ENCODE peak calls at places on chromosomes 16 and 17, in nine cellular contexts. D is upper lobe of right lung; E is colonic mucosa; B is progenitor cell of endocrine pancreas; I is activated gamma-delta T cell treated with Interleukin-2 at 50 U/mL for 16 hours; F is breast epithelium; H is uterus; A is stimulated activated CD4-positive, alpha-beta T cell treated with anti-CD3 and anti-CD28 coated beads, Interleukin-12 subunit alpha, Interleukin-12 subunit beta, amount 100 ng/mL, for 24 hours; Y is left cardiac atrium. O is an unnamed sample.

GRCh38 chr17:47235506-47235905 is 18.1 kb upstream of the ITGB3 start:
- DNase-seq in I (no peak), D (no peak), Y (no peak), H (no peak), F (no peak), B (no peak), E (no peak), A (no peak), O (no peak)

GRCh38 chr17:74190154-74190553 is 13.3 kb upstream of the RPL38 start:
- DNase-seq in E (no peak), H (no peak), D (no peak), B (no peak), I (no peak), A (no peak), Y (no peak), F (no peak), O (peak)

GRCh38 chr17:13833921-13834320 is 232.2 kb upstream of the HS3ST3A1 start:
- DNase-seq in E (no peak), Y (no peak), A (no peak), I (no peak), B (no peak), H (no peak), F (no peak), D (no peak), O (no peak)

GRCh38 chr17:35298639-35299038 is 55.8 kb downstream of the SLFN5 start:
- DNase-seq in I (no peak), B (no peak), A (no peak), E (no peak), D (no peak), F (no peak), Y (no peak), H (no peak), O (no peak)

GRCh38 chr17:7513850-7514419 is 29.8 kb downstream of the POLR2A start:
- DNase-seq in H (no peak), B (no peak), Y (no peak), F (no peak), E (no peak), D (no peak), I (no peak), A (no peak), O (no peak)

GRCh38 chr17:50916026-50916707 is 50.0 kb upstream of the TOB1 start:
- DNase-seq in Y (no peak), F (no peak), D (no peak), A (no peak), I (no peak), E (no peak), H (no peak), B (no peak), O (no peak)

GRCh38 chr17:44555056-44555455 is 2.2 kb upstream of the FZD2 start:
- DNase-seq in A (no peak), H (no peak), I (no peak), D (no peak), E (no peak), F (no peak), Y (no peak), B (no peak), O (no peak)

GRCh38 chr16:84042308-84042878 is at the start of gene SLC38A8:
- DNase-seq in Y (no peak), E (no peak), B (no peak), F (no peak), H (no peak), D (peak), A (no peak), I (no peak), O (no peak)

GRCh38 chr17:57662021-57662420 is 83.1 kb downstream of the CCDC182 start:
- DNase-seq in Y (no peak), B (no peak), A (no peak), I (no peak), F (no peak), E (no peak), H (no peak), D (no peak), O (no peak)

GRCh38 chr17:57567278-57567677 is 177.8 kb downstream of the CCDC182 start:
- DNase-seq in F (no peak), A (no peak), H (no peak), I (no peak), B (no peak), Y (no peak), D (no peak), E (no peak), O (no peak)

GRCh38 chr17:46733837-46734516 is 84.5 kb downstream of the WNT3 start:
- DNase-seq in I (no peak), B (no peak), H (no peak), Y (no peak), F (no peak), E (no peak), A (no peak), D (no peak), O (no peak)

GRCh38 chr17:35701491-35701890 is 29.9 kb upstream of the RASL10B start:
- DNase-seq in A (no peak), Y (no peak), I (no peak), D (no peak), E (no peak), F (no peak), H (no peak), B (no peak), O (no peak)

GRCh38 chr16:87538160-87538559 is 45.3 kb upstream of the ZCCHC14 start:
- DNase-seq in D (no peak), B (no peak), F (no peak), E (no peak), Y (no peak), I (no peak), H (no peak), A (no peak), O (no peak)

GRCh38 chr17:915416-916201 is 64.0 kb downstream of the NXN start:
- DNase-seq in H (peak), A (no peak), F (peak), D (no peak), I (no peak), E (no peak), B (no peak), Y (peak), O (no peak)

GRCh38 chr17:17818088-17818526 is 18.7 kb downstream of the SREBF1 start:
- DNase-seq in B (no peak), H (peak), Y (no peak), D (peak), A (no peak), F (no peak), I (no peak), E (peak), O (no peak)

GRCh38 chr17:43183921-43184320 is 12.9 kb downstream of the NBR1 start:
- DNase-seq in H (no peak), E (no peak), A (no peak), I (no peak), B (no peak), F (no peak), Y (no peak), D (no peak), O (no peak)

GRCh38 chr17:61410555-61411089 is 11.0 kb downstream of the TBX2 start:
- DNase-seq in H (peak), D (peak), Y (peak), B (peak), A (peak), F (peak), E (peak), I (peak), O (peak)

GRCh38 chr16:53159781-53160436 is 105.1 kb downstream of the CHD9 start:
- DNase-seq in E (peak), F (no peak), I (peak), Y (no peak), B (no peak), H (peak), A (no peak), D (no peak), O (peak)

GRCh38 chr16:78303946-78304345 is 204.5 kb downstream of the WWOX start:
- DNase-seq in B (no peak), A (no peak), F (no peak), E (no peak), Y (no peak), H (peak), I (no peak), D (no peak), O (no peak)

GRCh38 chr17:7038025-7038862 is 2.4 kb downstream of the SLC16A13 start:
- DNase-seq in E (no peak), D (no peak), F (no peak), B (no peak), H (no peak), A (no peak), Y (no peak), I (no peak), O (no peak)

GRCh38 chr16:30439720-30440348 is 5.8 kb downstream of the SEPHS2 start:
- DNase-seq in H (no peak), E (no peak), I (no peak), Y (no peak), D (no peak), B (no peak), A (no peak), F (no peak), O (no peak)

GRCh38 chr16:56019274-56019673 is 144.1 kb upstream of the CES5A start:
- DNase-seq in I (no peak), D (no peak), E (no peak), F (no peak), Y (no peak), B (no peak), A (no peak), H (no peak), O (no peak)

GRCh38 chr16:23803591-23804123 is 32.1 kb upstream of the PRKCB start:
- DNase-seq in F (no peak), H (peak), E (peak), B (peak), I (peak), A (peak), D (peak), Y (peak), O (peak)

GRCh38 chr16:77794586-77794985 is 6.2 kb downstream of the VAT1L start:
- DNase-seq in Y (no peak), B (no peak), E (no peak), H (no peak), I (no peak), D (no peak), A (no peak), F (no peak), O (no peak)

GRCh38 chr16:28010671-28011070 is 52.8 kb downstream of the GSG1L start:
- DNase-seq in A (no peak), F (no peak), B (no peak), Y (no peak), I (no peak), D (no peak), H (no peak), E (no peak), O (no peak)

GRCh38 chr17:31560836-31561235 is 169.4 kb downstream of the RAB11FIP4 start:
- DNase-seq in F (no peak), E (no peak), B (no peak), H (no peak), A (no peak), D (no peak), I (no peak), Y (no peak), O (peak)

GRCh38 chr17:81890447-81891302 is 711 bp downstream of the ALYREF start:
- DNase-seq in B (no peak), Y (no peak), H (no peak), A (no peak), I (no peak), E (no peak), D (no peak), F (no peak), O (no peak)

GRCh38 chr17:68468334-68468733 is 11.0 kb upstream of the WIPI1 start:
- DNase-seq in B (no peak), E (no peak), F (no peak), Y (no peak), D (no peak), H (no peak), I (no peak), A (no peak), O (no peak)

GRCh38 chr16:88697831-88698693 is 8.1 kb downstream of the RNF166 start:
- DNase-seq in B (no peak), H (no peak), D (no peak), F (no peak), A (no peak), E (no peak), I (no peak), Y (no peak), O (peak)

GRCh38 chr17:42342242-42343008 is 45.8 kb downstream of the STAT3 start:
- DNase-seq in A (no peak), E (no peak), D (no peak), Y (no peak), H (no peak), B (no peak), F (no peak), I (no peak), O (no peak)

GRCh38 chr17:2860883-2861282 is 64.6 kb downstream of the RAP1GAP2 start:
- DNase-seq in B (no peak), I (no peak), D (no peak), A (no peak), E (no peak), F (no peak), H (no peak), Y (no peak), O (no peak)

GRCh38 chr17:66537518-66537917 is 235.1 kb downstream of the PRKCA start:
- DNase-seq in Y (no peak), A (no peak), H (no peak), B (no peak), E (no peak), F (no peak), D (no peak), I (no peak), O (no peak)

GRCh38 chr17:21463779-21464407 is 87.7 kb downstream of the KCNJ12 start:
- DNase-seq in A (no peak), D (no peak), E (no peak), I (no peak), F (no peak), Y (no peak), H (no peak), B (no peak), O (no peak)

GRCh38 chr16:12869681-12870427 is 31.5 kb upstream of the SHISA9 start:
- DNase-seq in B (no peak), A (no peak), I (no peak), Y (no peak), D (no peak), F (no peak), E (no peak), H (no peak), O (no peak)

GRCh38 chr16:67026570-67026969 is 2.4 kb upstream of the CBFB start:
- DNase-seq in H (no peak), D (peak), B (no peak), E (no peak), I (no peak), F (peak), A (no peak), Y (no peak), O (no peak)

GRCh38 chr16:70614208-70614951 is 32.0 kb upstream of the IL34 start:
- DNase-seq in F (no peak), D (no peak), I (no peak), H (no peak), E (no peak), Y (no peak), B (no peak), A (no peak), O (no peak)

GRCh38 chr16:18846416-18846815 is 45.1 kb upstream of the ARL6IP1 start:
- DNase-seq in B (no peak), I (no peak), D (no peak), A (no peak), H (no peak), Y (no peak), E (no peak), F (no peak), O (no peak)